ENCODE peak calls at places on chromosome 14, in four cellular contexts. S is HepG2, C is SK-N-SH, L is GM12878. E is an unnamed sample.

GRCh38 chr14:96056509-96057422 is 17.6 kb downstream of the C14orf132 start:
- DNase-seq in S (peak), C (peak), L (no peak), E (no peak)

GRCh38 chr14:23361763-23362162 is 3.2 kb downstream of the EFS start:
- DNase-seq in S (no peak), C (no peak), L (no peak), E (no peak)

GRCh38 chr14:55583942-55584468 is 4.0 kb downstream of the KTN1 start:
- DNase-seq in S (peak), C (peak), L (no peak), E (no peak)

GRCh38 chr14:22898302-22898894 is 15.4 kb downstream of the REM2 start:
- DNase-seq in S (no peak), C (no peak), L (no peak), E (peak)

GRCh38 chr14:51783765-51784164 is 76.6 kb upstream of the GNG2 start:
- DNase-seq in S (no peak), C (no peak), L (no peak), E (no peak)

GRCh38 chr14:64444984-64445845 is 20.1 kb upstream of the AKAP5 start:
- DNase-seq in S (no peak), C (peak), L (peak), E (peak)

GRCh38 chr14:43019826-43020225 is 1413.2 kb downstream of the LRFN5 start:
- DNase-seq in S (no peak), C (no peak), L (no peak), E (no peak)

GRCh38 chr14:64493455-64493854 is 10.2 kb downstream of the ZBTB25 start:
- DNase-seq in S (no peak), C (no peak), L (no peak), E (no peak)

GRCh38 chr14:105337966-105338365 is 23.4 kb downstream of the PACS2 start:
- DNase-seq in S (no peak), C (no peak), L (no peak), E (no peak)

GRCh38 chr14:22379727-22380126 is 209.3 kb downstream of the DAD1 start:
- DNase-seq in S (no peak), C (no peak), L (no peak), E (no peak)

GRCh38 chr14:68977137-68977740 is 1.9 kb downstream of the ACTN1 start:
- DNase-seq in S (peak), C (peak), L (no peak), E (no peak)
- H3K4me3 ChIP-seq in S (peak), C (peak), L (peak), E (peak)

GRCh38 chr14:100537701-100538565 is 49.3 kb downstream of the BEGAIN start:
- DNase-seq in S (no peak), C (peak), L (no peak), E (no peak)
- TF ChIP-seq PBX3 in S (no peak), C (no peak), L (no peak), E (no peak)

GRCh38 chr14:100241279-100241678 is 2.3 kb downstream of the YY1 start:
- DNase-seq in S (no peak), C (no peak), L (no peak), E (no peak)
- H3K4me3 ChIP-seq in S (peak), C (peak), L (peak), E (peak)

GRCh38 chr14:98964171-98964570 is 307.8 kb downstream of the BCL11B start:
- DNase-seq in S (no peak), C (no peak), L (no peak), E (no peak)
- TF ChIP-seq PBX3 in S (no peak), C (no peak), L (no peak), E (no peak)

DNA sequence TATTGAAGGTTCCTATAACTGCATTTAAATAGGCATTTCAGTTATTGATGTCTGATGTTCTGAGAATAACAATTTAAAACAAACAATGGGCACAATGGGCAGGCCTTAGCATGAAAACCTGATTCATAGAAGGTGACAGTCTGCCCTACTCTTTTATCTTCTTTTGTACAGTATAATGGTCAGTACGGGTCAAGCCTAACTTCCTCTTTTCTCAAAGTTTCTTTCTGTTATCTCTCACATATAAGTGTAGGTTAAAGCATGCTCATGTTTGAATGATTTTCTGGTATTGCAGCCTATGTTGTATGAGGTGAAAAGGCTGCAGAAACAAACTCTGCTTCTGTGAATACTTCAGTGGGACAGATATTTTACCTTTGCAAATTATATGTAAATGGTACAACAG is 14.2 kb downstream of the FKBP3 start:
- DNase-seq in S (no peak), C (no peak), L (no peak), E (no peak)
- H3K4me3 ChIP-seq in S (no peak), C (no peak), L (no peak), E (no peak)

DNA sequence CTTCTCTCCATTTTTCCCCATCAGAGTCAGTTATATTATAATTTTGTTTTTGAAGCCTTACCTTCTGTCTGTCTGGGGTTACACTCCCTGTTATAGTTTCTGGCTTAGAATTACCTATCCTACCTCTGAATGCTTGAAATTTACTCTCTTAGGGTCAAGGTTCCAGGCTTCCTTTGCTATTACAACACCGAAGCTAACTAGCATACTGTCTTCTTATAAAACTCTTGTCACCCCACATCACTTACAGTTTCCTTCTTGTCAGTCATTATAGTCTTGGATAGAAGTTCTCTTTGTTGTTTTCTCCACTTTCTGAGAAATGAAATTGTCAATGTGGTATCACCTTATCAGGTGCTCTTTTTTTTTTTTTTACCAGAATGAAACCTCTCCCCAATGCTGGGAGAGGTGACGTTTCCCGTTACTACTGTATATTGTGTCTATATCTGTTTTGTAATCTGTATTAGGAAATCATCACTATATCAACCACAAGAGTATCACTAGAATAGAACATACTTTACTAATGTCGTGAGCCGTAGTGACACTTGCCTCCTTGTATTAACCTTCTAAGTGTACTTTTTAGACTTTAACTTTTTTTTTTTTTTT is 69.2 kb upstream of the PSMA6 start:
- DNase-seq in S (no peak), C (no peak), L (no peak), E (no peak)
- TF ChIP-seq PBX3 in S (no peak), C (no peak), L (no peak), E (no peak)

DNA sequence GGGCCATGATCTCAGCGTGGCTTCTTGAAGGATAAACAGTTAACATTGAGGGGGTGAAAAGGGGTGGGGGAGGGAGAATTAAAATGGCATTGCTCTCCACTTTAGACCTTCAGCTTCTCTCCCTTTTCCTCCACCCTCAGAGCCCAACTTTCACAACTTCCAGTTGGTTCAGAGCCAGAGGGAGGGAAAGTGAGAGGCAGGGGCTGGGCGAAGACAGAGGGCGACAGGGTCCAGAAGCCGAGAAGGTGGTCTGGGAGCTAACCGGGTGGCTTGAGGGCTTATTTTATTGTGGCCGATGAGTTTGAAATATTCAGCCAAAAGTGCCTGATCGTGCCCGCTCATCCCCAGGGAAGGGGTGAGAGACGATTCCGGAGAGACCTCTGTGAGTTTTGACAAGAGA is 4.1 kb downstream of the BMP4 start:
- DNase-seq in S (no peak), C (no peak), L (no peak), E (no peak)
- H3K4me3 ChIP-seq in S (peak), C (no peak), L (peak), E (peak)

GRCh38 chr14:90061849-90062794 is at the start of gene KCNK13:
- DNase-seq in S (no peak), C (peak), L (no peak), E (no peak)

GRCh38 chr14:90062852-90063539 is 1.2 kb downstream of the KCNK13 start:
- DNase-seq in S (no peak), C (no peak), L (no peak), E (no peak)

GRCh38 chr14:90060312-90060964 is 1.4 kb upstream of the KCNK13 start:
- DNase-seq in S (peak), C (peak), L (no peak), E (peak)

GRCh38 chr14:90058876-90059458 is 2.8 kb upstream of the KCNK13 start:
- DNase-seq in S (no peak), C (no peak), L (no peak), E (no peak)

DNA sequence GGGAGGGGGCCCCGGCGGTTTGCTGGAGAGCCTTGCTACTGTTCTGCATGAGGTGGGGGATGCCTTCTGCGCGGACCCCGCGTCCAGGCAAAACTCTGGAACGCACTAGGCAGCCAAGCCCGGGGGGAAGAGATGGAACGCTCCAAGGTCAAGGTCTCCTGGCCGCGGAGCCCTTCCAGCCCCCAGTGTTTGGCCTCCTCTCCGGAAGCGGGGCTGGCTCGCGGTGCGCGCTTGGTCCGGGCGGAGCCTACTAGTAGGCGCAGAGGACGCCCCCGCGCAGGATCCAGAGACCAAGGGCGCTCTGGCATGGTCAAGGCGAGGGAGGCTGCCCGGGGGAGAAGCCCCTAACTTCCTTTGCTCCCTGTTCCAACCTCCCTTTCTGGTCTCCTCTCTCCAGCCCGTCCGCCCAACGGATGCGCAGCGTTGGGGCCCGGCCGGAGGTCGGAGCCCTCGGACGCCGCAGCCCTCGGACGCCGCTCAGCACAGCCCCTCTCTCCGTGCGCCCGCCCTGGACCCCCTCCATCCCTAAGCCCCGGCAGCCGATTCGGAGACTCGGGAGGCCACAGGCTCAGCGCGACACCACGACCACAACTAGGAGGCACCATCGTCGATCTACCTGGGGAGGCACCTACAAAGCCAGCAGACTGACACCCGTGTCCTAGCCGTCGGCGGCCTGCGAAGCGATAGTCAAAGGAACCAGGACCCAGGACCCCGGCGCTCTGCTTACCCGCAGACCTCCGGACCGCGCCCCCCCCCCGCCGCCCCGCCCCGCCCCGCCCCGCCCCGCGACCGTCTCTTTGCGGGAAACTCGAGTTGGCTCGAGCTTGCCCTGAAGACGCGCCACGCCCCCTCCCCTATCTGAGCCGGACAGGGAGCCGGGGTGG is 587 bp upstream of the KCNK13 start:
- DNase-seq in S (no peak), C (peak), L (no peak), E (no peak)
- TF ChIP-seq PBX3 in S (no peak), C (no peak), L (no peak), E (no peak)

DNA sequence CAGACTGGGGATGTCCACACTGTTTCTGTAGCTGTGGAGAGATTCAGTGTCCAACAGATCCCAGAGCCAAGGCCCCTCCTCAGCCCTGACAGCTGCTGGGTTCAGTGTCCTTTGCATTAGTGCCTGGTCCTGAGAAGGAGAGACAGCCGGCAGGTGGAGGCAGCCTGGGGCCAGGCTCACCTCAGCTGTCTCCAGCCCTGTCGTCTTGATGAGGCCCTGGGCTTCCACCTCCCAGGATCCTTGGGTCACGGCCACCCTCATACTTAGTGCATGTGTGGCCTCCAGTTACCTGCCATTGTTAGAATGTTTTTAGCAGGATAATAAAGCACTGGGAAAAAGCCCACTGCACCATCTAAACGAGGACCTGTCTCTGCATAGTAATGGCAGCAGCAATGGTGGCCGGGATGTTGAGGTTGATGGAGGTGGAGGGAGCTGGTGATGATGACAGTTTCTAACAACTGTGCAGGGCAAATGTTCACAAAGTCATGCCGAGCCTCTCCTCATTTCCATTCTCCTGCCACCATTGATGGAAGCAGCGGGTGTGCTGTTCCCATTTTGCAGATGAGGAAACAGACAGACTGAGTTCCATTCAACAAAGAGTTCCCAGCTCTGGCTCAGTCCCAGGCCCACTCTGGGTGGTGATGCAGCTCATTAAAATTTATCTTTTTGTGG is 17.7 kb downstream of the ASB2 start:
- DNase-seq in S (no peak), C (no peak), L (no peak), E (no peak)
- H3K4me3 ChIP-seq in S (no peak), C (no peak), L (peak), E (no peak)

E was measured in A549.